ENCODE peak calls at places on chromosomes 7 and 10, in ten cellular contexts. J, Q, T, H, A, O, S, P, W and V are unnamed samples.

GRCh38 chr7:26332698-26333097 is 41.0 kb downstream of the SNX10 start:
- DNase-seq in H (no peak), S (no peak), A (no peak), J (no peak), O (no peak), P (no peak), T (no peak), W (no peak), Q (no peak), V (no peak)

GRCh38 chr7:140607441-140607989 is 33.1 kb downstream of the DENND2A start:
- DNase-seq in H (peak; percentile 72), T (peak; percentile 92), Q (no peak), A (no peak), W (no peak), P (peak; percentile 53), S (peak; percentile 86), J (no peak), O (no peak), V (no peak)

GRCh38 chr10:70053212-70053895 is 708 bp downstream of the MACROH2A2 start:
- DNase-seq in T (peak; percentile 10), J (no peak), W (no peak), O (peak; percentile 39), S (no peak), Q (peak; percentile 41), P (peak; percentile 27), A (peak; percentile 52), H (peak; percentile 15), V (peak; percentile 42)

GRCh38 chr7:90763108-90763507 is 167.0 kb downstream of the CDK14 start:
- DNase-seq in P (no peak), W (no peak), A (no peak), O (no peak), S (no peak), T (no peak), J (no peak), H (no peak), Q (no peak), V (no peak)

GRCh38 chr7:22182139-22182538 is 174.8 kb downstream of the RAPGEF5 start:
- DNase-seq in J (no peak), A (no peak), Q (no peak), O (no peak), T (no peak), P (no peak), W (no peak), S (no peak), H (no peak), V (no peak)

GRCh38 chr7:37311282-37311868 is 137.3 kb downstream of the ELMO1 start:
- DNase-seq in A (no peak), T (no peak), J (no peak), P (no peak), H (no peak), O (no peak), Q (no peak), W (no peak), S (no peak), V (no peak)

GRCh38 chr10:112763916-112764520 is 186.0 kb upstream of the TCF7L2 start:
- DNase-seq in A (no peak), T (peak; percentile 45), O (no peak), P (no peak), S (no peak), W (no peak), H (no peak), J (no peak), Q (no peak), V (no peak)

GRCh38 chr7:51640851-51641250 is 324.2 kb upstream of the COBL start:
- DNase-seq in W (no peak), P (no peak), S (no peak), J (no peak), H (no peak), O (no peak), T (no peak), Q (no peak), A (no peak), V (no peak)

GRCh38 chr7:47500103-47500563 is 81.8 kb downstream of the TNS3 start:
- DNase-seq in T (no peak), J (no peak), H (no peak), A (no peak), Q (no peak), S (no peak), O (no peak), W (no peak), P (no peak), V (no peak)

GRCh38 chr10:101028446-101029244 is 2.3 kb downstream of the PDZD7 start:
- DNase-seq in J (no peak), A (no peak), P (no peak), W (no peak), Q (no peak), S (no peak), T (no peak), O (no peak), H (no peak), V (no peak)

GRCh38 chr10:20457656-20458055 is 439.5 kb downstream of the NEBL start:
- DNase-seq in H (no peak), P (no peak), O (no peak), W (no peak), Q (no peak), A (no peak), T (no peak), S (no peak), J (no peak), V (no peak)

GRCh38 chr10:101752241-101752640 is 23.7 kb downstream of the FGF8 start:
- DNase-seq in P (no peak), J (no peak), O (no peak), Q (no peak), A (no peak), W (no peak), S (no peak), T (no peak), H (no peak), V (no peak)

GRCh38 chr7:55017841-55018240 is 976 bp upstream of the EGFR start:
- DNase-seq in P (no peak), W (no peak), Q (no peak), H (no peak), O (no peak), J (no peak), S (no peak), A (no peak), T (no peak), V (no peak)

GRCh38 chr7:92368741-92369140 is 78.5 kb upstream of the GATAD1 start:
- DNase-seq in Q (no peak), O (no peak), J (no peak), P (no peak), S (no peak), W (no peak), A (no peak), T (no peak), H (no peak), V (no peak)

GRCh38 chr10:22722770-22723169 is 8.4 kb upstream of the PIP4K2A start:
- DNase-seq in Q (no peak), A (no peak), T (no peak), W (no peak), H (no peak), O (no peak), S (no peak), J (no peak), P (no peak), V (no peak)

GRCh38 chr7:28784166-28784870 is 173.8 kb downstream of the TRIL start:
- DNase-seq in T (peak; percentile 73), W (no peak), O (no peak), P (no peak), J (no peak), Q (no peak), S (no peak), A (no peak), H (no peak), V (no peak)

GRCh38 chr10:75660833-75661232 is 229.4 kb downstream of the LRMDA start:
- DNase-seq in J (no peak), S (no peak), P (no peak), W (no peak), Q (no peak), O (no peak), H (peak; percentile 35), T (peak; percentile 43), A (no peak), V (no peak)

GRCh38 chr10:119657725-119658124 is 6.5 kb downstream of the BAG3 start:
- DNase-seq in Q (no peak), S (no peak), A (no peak), T (no peak), J (no peak), O (no peak), W (no peak), P (no peak), H (no peak), V (no peak)

GRCh38 chr7:39130740-39131538 is 153.2 kb downstream of the POU6F2 start:
- DNase-seq in Q (no peak), J (no peak), O (no peak), T (no peak), P (no peak), A (no peak), H (no peak), S (no peak), W (no peak), V (no peak)
- TF ChIP-seq CTCF in Q (no peak), J (no peak), O (no peak), T (no peak), P (no peak), A (no peak), H (no peak), S (no peak), W (no peak), V (no peak)

GRCh38 chr7:154857728-154858681 is 144.9 kb downstream of the PAXIP1 start:
- DNase-seq in Q (no peak), P (no peak), W (no peak), A (no peak), T (no peak), S (peak; percentile 24), J (no peak), H (no peak), O (no peak), V (no peak)
- TF ChIP-seq CTCF in Q (no peak), P (no peak), W (no peak), A (no peak), T (no peak), S (no peak), J (no peak), H (no peak), O (no peak), V (no peak)

GRCh38 chr7:158495780-158496179 is 91.8 kb downstream of the PTPRN2 start:
- DNase-seq in A (peak; percentile 59), P (no peak), S (no peak), W (no peak), O (peak; percentile 23), Q (peak; percentile 56), J (no peak), T (no peak), H (no peak), V (no peak)
- TF ChIP-seq CTCF in A (no peak), P (no peak), S (no peak), W (no peak), O (no peak), Q (no peak), J (peak; percentile 18), T (no peak), H (no peak), V (peak; percentile 36)

GRCh38 chr7:12092499-12093130 is 118.5 kb upstream of the TMEM106B start:
- DNase-seq in P (no peak), H (no peak), Q (no peak), W (no peak), A (no peak), S (no peak), T (no peak), O (no peak), J (no peak), V (no peak)
- TF ChIP-seq CTCF in P (no peak), H (no peak), Q (no peak), W (no peak), A (no peak), S (no peak), T (no peak), O (no peak), J (no peak), V (no peak)